ENCODE peak calls at places on chromosomes 4 and X, in ten cellular contexts. F is activated T-cell treated with anti-CD3 and anti-CD28 coated beads, Interleukin-2, amount 50 U/mL, for 4 hours; R is NCI-H1105 treated with DMSO at 0.1 percent for 48 hours; Q is upper lobe of right lung; B is RWPE1; T is stimulated activated CD4-positive, alpha-beta T cell treated with anti-CD3 and anti-CD28 coated beads, Interleukin-4, amount 100 ng/mL, for 48 hours; J is islet precursor cell; G is amniotic epithelial cell; K is brain microvascular endothelial cell; O is left cardiac atrium. H is an unnamed sample.
A peak's percentile ranks its signal among the peaks of the same experiment; 100 is the strongest.

GRCh38 chr4:67549123-67549522 is 3.8 kb upstream of the CENPC start:
- DNase-seq in F (no peak), R (peak; percentile 47), Q (no peak), B (peak; percentile 15), T (no peak), J (no peak), G (peak; percentile 52), K (no peak), O (no peak), H (no peak)

GRCh38 chr4:113781439-113782040 is 20.0 kb upstream of the CAMK2D start:
- DNase-seq in F (no peak), R (peak; percentile 7), Q (no peak), B (peak; percentile 12), T (no peak), J (no peak), G (peak; percentile 35), K (no peak), O (no peak), H (peak; percentile 40)

GRCh38 chrX:154986826-154987575 is 35.5 kb downstream of the F8 start:
- DNase-seq in F (no peak), R (no peak), Q (no peak), B (no peak), T (no peak), J (no peak), G (peak; percentile 77), K (no peak), O (no peak), H (no peak)

GRCh38 chr4:113288257-113288656 is 238.8 kb downstream of the ANK2 start:
- DNase-seq in F (no peak), R (no peak), Q (no peak), B (no peak), T (no peak), J (no peak), G (no peak), K (no peak), O (no peak), H (no peak)

GRCh38 chr4:116024954-116025708 is 911.7 kb upstream of the NDST4 start:
- DNase-seq in F (no peak), R (no peak), Q (no peak), B (no peak), T (no peak), J (peak; percentile 20), G (no peak), K (no peak), O (no peak), H (no peak)

GRCh38 chr4:188987011-188987410 is 847.8 kb downstream of the TRIML1 start:
- DNase-seq in F (no peak), R (no peak), Q (no peak), B (no peak), T (no peak), J (no peak), G (no peak), K (no peak), O (no peak), H (no peak)

GRCh38 chr4:114137984-114138383 is 158.5 kb upstream of the ARSJ start:
- DNase-seq in F (no peak), R (no peak), Q (no peak), B (no peak), T (no peak), J (no peak), G (no peak), K (no peak), O (no peak), H (no peak)

GRCh38 chrX:30150196-30150895 is 65.0 kb upstream of the MAGEB2 start:
- DNase-seq in F (no peak), R (no peak), Q (no peak), B (no peak), T (no peak), J (no peak), G (no peak), K (no peak), O (no peak), H (peak; percentile 13)

H was measured in EL.